ENCODE peak calls at places on chromosomes 12 and 14, in four cellular contexts. One of them, this sample, is unnamed.

GRCh38 chr12:13891902-13892301 is 89.5 kb downstream of the GRIN2B start:
- DNase-seq in RWPE2: no peak
- DNase-seq in cardiac fibroblast: no peak
- DNase-seq in CD8-positive, alpha-beta memory T cell: no peak
- DNase-seq in this sample: no peak

GRCh38 chr12:124599074-124599999 is 31.9 kb upstream of the NCOR2 start:
- DNase-seq in RWPE2: no peak
- DNase-seq in cardiac fibroblast: peak; percentile 86
- DNase-seq in CD8-positive, alpha-beta memory T cell: no peak
- DNase-seq in this sample: no peak

GRCh38 chr14:58131386-58131785 is 20.6 kb downstream of the ARMH4 start:
- DNase-seq in RWPE2: no peak
- DNase-seq in CD8-positive, alpha-beta memory T cell: no peak
- DNase-seq in cardiac fibroblast: peak; percentile 29
- DNase-seq in this sample: no peak

GRCh38 chr12:85626031-85626781 is 210.0 kb downstream of the RASSF9 start:
- DNase-seq in cardiac fibroblast: peak; percentile 88
- DNase-seq in RWPE2: no peak
- DNase-seq in CD8-positive, alpha-beta memory T cell: no peak
- DNase-seq in this sample: no peak

GRCh38 chr14:92982941-92983340 is 60.0 kb downstream of the CHGA start:
- DNase-seq in cardiac fibroblast: no peak
- DNase-seq in CD8-positive, alpha-beta memory T cell: no peak
- DNase-seq in RWPE2: no peak
- DNase-seq in this sample: no peak

GRCh38 chr12:128994869-128995268 is 141.6 kb downstream of the GLT1D1 start:
- DNase-seq in cardiac fibroblast: no peak
- DNase-seq in RWPE2: no peak
- DNase-seq in CD8-positive, alpha-beta memory T cell: no peak
- DNase-seq in this sample: no peak

GRCh38 chr12:121788176-121788818 is 5.2 kb downstream of the RHOF start:
- DNase-seq in cardiac fibroblast: no peak
- DNase-seq in RWPE2: no peak
- DNase-seq in CD8-positive, alpha-beta memory T cell: no peak
- DNase-seq in this sample: no peak

GRCh38 chr12:6695313-6696045 is 5.1 kb downstream of the PIANP start:
- DNase-seq in CD8-positive, alpha-beta memory T cell: no peak
- DNase-seq in cardiac fibroblast: no peak
- DNase-seq in RWPE2: no peak
- DNase-seq in this sample: no peak

GRCh38 chr14:103527408-103528157 is 1.4 kb upstream of the TRMT61A start:
- DNase-seq in CD8-positive, alpha-beta memory T cell: no peak
- DNase-seq in cardiac fibroblast: peak; percentile 87
- DNase-seq in RWPE2: no peak
- DNase-seq in this sample: no peak

GRCh38 chr12:67918441-67918840 is 70.8 kb upstream of the IFNG-AS1 start:
- DNase-seq in CD8-positive, alpha-beta memory T cell: no peak
- DNase-seq in RWPE2: no peak
- DNase-seq in cardiac fibroblast: no peak
- DNase-seq in this sample: no peak

GRCh38 chr14:28831126-28831525 is 64.5 kb downstream of the FOXG1 start:
- DNase-seq in CD8-positive, alpha-beta memory T cell: no peak
- DNase-seq in cardiac fibroblast: no peak
- DNase-seq in RWPE2: no peak
- DNase-seq in this sample: no peak

GRCh38 chr12:116601524-116601923 is 42.3 kb downstream of the MAP1LC3B2 start:
- DNase-seq in RWPE2: no peak
- DNase-seq in cardiac fibroblast: peak; percentile 73
- DNase-seq in CD8-positive, alpha-beta memory T cell: no peak
- DNase-seq in this sample: no peak

GRCh38 chr12:94730846-94731245 is 80.5 kb upstream of the TMCC3 start:
- DNase-seq in CD8-positive, alpha-beta memory T cell: no peak
- DNase-seq in RWPE2: no peak
- DNase-seq in cardiac fibroblast: no peak
- DNase-seq in this sample: no peak

GRCh38 chr12:7282844-7283243 is 21.0 kb upstream of the ACSM4 start:
- DNase-seq in cardiac fibroblast: no peak
- DNase-seq in RWPE2: no peak
- DNase-seq in CD8-positive, alpha-beta memory T cell: no peak
- DNase-seq in this sample: no peak

GRCh38 chr14:73458219-73458976 is at the start of gene NUMB:
- DNase-seq in CD8-positive, alpha-beta memory T cell: peak; percentile 98
- DNase-seq in cardiac fibroblast: peak; percentile 100
- DNase-seq in RWPE2: peak; percentile 100
- DNase-seq in this sample: peak; percentile 99

GRCh38 chr12:51886021-51886710 is 1.7 kb upstream of the ANKRD33 start:
- DNase-seq in CD8-positive, alpha-beta memory T cell: peak; percentile 54
- DNase-seq in RWPE2: no peak
- DNase-seq in cardiac fibroblast: peak; percentile 98
- DNase-seq in this sample: no peak
- H3K4me3 ChIP-seq in CD8-positive, alpha-beta memory T cell: peak overlapping the region; percentile 25
- H3K4me3 ChIP-seq in RWPE2: no peak overlapping the region
- H3K4me3 ChIP-seq in cardiac fibroblast: no peak overlapping the region
- H3K4me3 ChIP-seq in this sample: no peak overlapping the region

GRCh38 chr14:105475916-105476845 is 1.6 kb downstream of the CRIP2 start:
- DNase-seq in RWPE2: no peak
- DNase-seq in cardiac fibroblast: peak; percentile 64
- DNase-seq in CD8-positive, alpha-beta memory T cell: no peak
- DNase-seq in this sample: no peak

GRCh38 chr14:105475269-105475915 is 771 bp downstream of the CRIP2 start:
- DNase-seq in RWPE2: peak; percentile 93
- DNase-seq in CD8-positive, alpha-beta memory T cell: no peak
- DNase-seq in cardiac fibroblast: peak; percentile 61
- DNase-seq in this sample: no peak

GRCh38 chr14:105478624-105479305 is 4.1 kb downstream of the CRIP2 start:
- DNase-seq in RWPE2: no peak
- DNase-seq in cardiac fibroblast: no peak
- DNase-seq in CD8-positive, alpha-beta memory T cell: peak; percentile 30
- DNase-seq in this sample: no peak

GRCh38 chr14:105477659-105478623 is 3.3 kb downstream of the CRIP2 start:
- DNase-seq in RWPE2: no peak
- DNase-seq in cardiac fibroblast: no peak
- DNase-seq in CD8-positive, alpha-beta memory T cell: peak; percentile 64
- DNase-seq in this sample: no peak

GRCh38 chr14:105476937-105477658 is 2.5 kb downstream of the CRIP2 start:
- DNase-seq in cardiac fibroblast: no peak
- DNase-seq in CD8-positive, alpha-beta memory T cell: no peak
- DNase-seq in RWPE2: no peak
- DNase-seq in this sample: no peak
- H3K4me3 ChIP-seq in cardiac fibroblast: peak overlapping the region; percentile 77
- H3K4me3 ChIP-seq in CD8-positive, alpha-beta memory T cell: no peak overlapping the region
- H3K4me3 ChIP-seq in RWPE2: peak overlapping the region; percentile 89
- H3K4me3 ChIP-seq in this sample: no peak overlapping the region

GRCh38 chr12:111033281-111034147 is 113.1 kb upstream of the MYL2 start:
- DNase-seq in cardiac fibroblast: no peak
- DNase-seq in CD8-positive, alpha-beta memory T cell: peak; percentile 7
- DNase-seq in RWPE2: peak; percentile 26
- DNase-seq in this sample: no peak
- H3K4me3 ChIP-seq in cardiac fibroblast: no peak overlapping the region
- H3K4me3 ChIP-seq in CD8-positive, alpha-beta memory T cell: no peak overlapping the region
- H3K4me3 ChIP-seq in RWPE2: peak overlapping the region; percentile 97
- H3K4me3 ChIP-seq in this sample: no peak overlapping the region

DNA sequence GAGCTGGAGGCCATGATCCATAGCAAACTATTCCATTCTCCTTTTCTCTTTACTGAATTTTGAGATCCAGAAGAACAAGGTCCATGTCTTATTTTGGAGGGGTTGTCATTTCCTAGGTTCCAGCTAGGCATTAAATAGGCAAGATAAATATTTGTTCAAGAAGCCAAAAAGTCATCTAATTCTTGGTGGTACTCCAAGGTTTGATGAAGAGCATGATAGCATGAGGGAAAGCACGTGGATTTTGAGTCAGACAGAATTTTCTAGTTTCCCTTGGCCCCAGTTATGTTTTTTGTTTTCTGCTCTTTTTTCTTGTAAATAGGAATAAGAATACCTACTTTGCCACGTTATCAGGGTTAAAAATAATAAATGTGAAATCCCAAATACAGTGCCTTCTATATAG is 25.5 kb upstream of the FRMD6 start:
- DNase-seq in RWPE2: no peak
- DNase-seq in cardiac fibroblast: no peak
- DNase-seq in CD8-positive, alpha-beta memory T cell: no peak
- DNase-seq in this sample: no peak
- H3K4me3 ChIP-seq in RWPE2: no peak overlapping the region
- H3K4me3 ChIP-seq in cardiac fibroblast: no peak overlapping the region
- H3K4me3 ChIP-seq in CD8-positive, alpha-beta memory T cell: no peak overlapping the region
- H3K4me3 ChIP-seq in this sample: no peak overlapping the region

GRCh38 chr12:56241424-56242205 is 11.8 kb downstream of the SLC39A5 start:
- DNase-seq in RWPE2: no peak
- DNase-seq in CD8-positive, alpha-beta memory T cell: no peak
- DNase-seq in cardiac fibroblast: no peak
- DNase-seq in this sample: no peak

GRCh38 chr12:56243731-56244181 is 13.9 kb downstream of the SLC39A5 start:
- DNase-seq in RWPE2: no peak
- DNase-seq in cardiac fibroblast: peak; percentile 9
- DNase-seq in CD8-positive, alpha-beta memory T cell: no peak
- DNase-seq in this sample: no peak

GRCh38 chr12:56242986-56243385 is 13.1 kb downstream of the SLC39A5 start:
- DNase-seq in RWPE2: no peak
- DNase-seq in cardiac fibroblast: no peak
- DNase-seq in CD8-positive, alpha-beta memory T cell: no peak
- DNase-seq in this sample: no peak

GRCh38 chr12:56247923-56248322 is 10.3 kb downstream of the ANKRD52 start:
- DNase-seq in cardiac fibroblast: no peak
- DNase-seq in CD8-positive, alpha-beta memory T cell: no peak
- DNase-seq in RWPE2: no peak
- DNase-seq in this sample: no peak

DNA sequence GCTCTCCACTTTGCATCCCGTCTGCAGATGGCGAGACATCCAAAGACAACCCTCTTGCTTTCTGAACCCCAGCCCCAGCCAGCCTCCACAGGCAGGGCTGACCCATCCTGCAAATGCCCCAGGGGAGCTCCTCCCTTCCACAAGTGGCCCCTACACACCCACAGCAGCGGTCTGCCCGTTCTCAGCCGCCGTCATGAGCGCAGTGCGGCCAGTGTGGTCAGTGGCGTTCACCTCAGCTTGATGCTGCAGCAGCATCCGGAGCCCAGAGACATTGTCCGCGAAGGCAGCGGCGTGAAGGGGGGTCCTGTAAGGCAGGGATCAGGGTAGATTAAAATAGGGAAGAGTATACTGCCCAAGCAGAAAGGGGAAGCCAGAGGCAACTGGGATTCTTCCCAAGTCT is 13.7 kb downstream of the ANKRD52 start:
- DNase-seq in cardiac fibroblast: no peak
- DNase-seq in RWPE2: no peak
- DNase-seq in CD8-positive, alpha-beta memory T cell: no peak
- DNase-seq in this sample: no peak
- H3K4me3 ChIP-seq in cardiac fibroblast: no peak overlapping the region
- H3K4me3 ChIP-seq in RWPE2: no peak overlapping the region
- H3K4me3 ChIP-seq in CD8-positive, alpha-beta memory T cell: no peak overlapping the region
- H3K4me3 ChIP-seq in this sample: no peak overlapping the region

GRCh38 chr12:96046543-96047137 is 11.3 kb upstream of the LTA4H start:
- DNase-seq in CD8-positive, alpha-beta memory T cell: no peak
- DNase-seq in cardiac fibroblast: no peak
- DNase-seq in RWPE2: no peak
- DNase-seq in this sample: no peak

GRCh38 chr12:96048392-96048969 is 13.1 kb upstream of the LTA4H start:
- DNase-seq in CD8-positive, alpha-beta memory T cell: no peak
- DNase-seq in RWPE2: no peak
- DNase-seq in cardiac fibroblast: peak; percentile 14
- DNase-seq in this sample: no peak

GRCh38 chr12:96049096-96049495 is 13.7 kb upstream of the LTA4H start:
- DNase-seq in cardiac fibroblast: no peak
- DNase-seq in RWPE2: no peak
- DNase-seq in CD8-positive, alpha-beta memory T cell: no peak
- DNase-seq in this sample: no peak

GRCh38 chr12:96047151-96047620 is 11.8 kb upstream of the LTA4H start:
- DNase-seq in RWPE2: no peak
- DNase-seq in cardiac fibroblast: no peak
- DNase-seq in CD8-positive, alpha-beta memory T cell: peak; percentile 10
- DNase-seq in this sample: no peak

DNA sequence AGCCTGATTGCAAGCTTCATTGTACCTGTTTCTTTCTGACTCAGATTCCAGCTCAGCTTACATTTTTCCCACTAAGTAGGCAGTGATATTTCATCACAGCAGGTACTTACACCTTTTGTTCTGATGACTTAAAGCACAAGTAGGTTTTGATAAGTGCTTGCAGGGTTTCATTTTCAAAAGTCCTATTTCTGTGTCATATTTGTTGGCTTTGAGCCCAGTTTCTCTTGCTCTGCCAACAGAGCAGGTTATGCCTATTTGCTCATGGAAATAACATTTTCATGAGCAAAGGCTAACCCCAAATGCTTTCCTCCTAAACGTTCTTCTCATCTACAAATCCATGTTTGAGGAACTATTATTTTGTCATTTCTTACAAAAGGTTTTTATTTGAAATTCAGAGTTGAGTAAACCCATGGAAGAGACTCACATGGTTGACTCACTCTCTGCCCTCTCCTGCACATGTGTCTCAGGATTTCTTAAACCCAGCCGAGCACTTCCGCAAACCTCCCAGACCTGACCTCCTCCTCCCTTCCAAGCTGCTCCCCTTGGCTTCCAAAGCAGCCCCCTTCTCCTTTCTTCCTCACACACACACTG is 12.3 kb upstream of the LTA4H start:
- DNase-seq in cardiac fibroblast: peak; percentile 84
- DNase-seq in CD8-positive, alpha-beta memory T cell: peak; percentile 26
- DNase-seq in RWPE2: no peak
- DNase-seq in this sample: no peak
- H3K4me3 ChIP-seq in cardiac fibroblast: no peak overlapping the region
- H3K4me3 ChIP-seq in CD8-positive, alpha-beta memory T cell: no peak overlapping the region
- H3K4me3 ChIP-seq in RWPE2: no peak overlapping the region
- H3K4me3 ChIP-seq in this sample: no peak overlapping the region

DNA sequence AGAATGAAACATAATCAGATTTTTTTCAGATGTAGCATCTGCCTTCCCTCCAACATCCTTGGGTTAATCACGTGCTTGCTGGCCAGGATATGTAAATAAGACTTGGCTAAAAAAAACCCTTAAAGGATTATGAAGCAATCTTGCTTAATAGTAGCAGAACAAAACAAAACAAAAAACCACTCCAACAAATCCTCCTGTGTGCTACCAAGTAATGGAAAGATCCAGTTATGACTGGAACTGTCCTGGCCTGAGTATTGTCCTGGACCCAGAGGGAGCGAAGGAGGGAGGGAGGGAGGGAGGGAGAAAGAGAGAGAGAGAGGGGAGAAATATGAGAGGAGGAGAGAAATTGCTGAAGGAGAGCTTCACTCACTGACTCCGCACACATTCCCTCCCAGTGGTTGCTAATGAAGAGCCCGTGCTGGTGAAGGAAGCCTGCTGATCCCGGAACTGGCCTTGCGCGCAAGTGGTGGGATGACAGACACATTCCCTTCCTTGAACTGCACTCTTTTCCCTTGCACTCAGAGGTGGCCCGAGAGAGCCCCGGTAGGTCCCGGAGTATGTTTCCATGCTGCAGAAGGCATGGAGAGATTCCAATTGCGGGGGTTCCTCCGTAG is 57.2 kb downstream of the HMGA2 start:
- DNase-seq in RWPE2: no peak
- DNase-seq in cardiac fibroblast: peak; percentile 86
- DNase-seq in CD8-positive, alpha-beta memory T cell: no peak
- DNase-seq in this sample: no peak
- H3K4me3 ChIP-seq in RWPE2: no peak overlapping the region
- H3K4me3 ChIP-seq in cardiac fibroblast: no peak overlapping the region
- H3K4me3 ChIP-seq in CD8-positive, alpha-beta memory T cell: no peak overlapping the region
- H3K4me3 ChIP-seq in this sample: no peak overlapping the region